ENCODE peak calls at places on chromosome 12, in eight cellular contexts. O is activated naive CD4-positive, alpha-beta T cell; T is epithelial cell of esophagus; X is neural progenitor cell; M is frontal cortex; E is effector CD4-positive, alpha-beta T cell; S is NCI-H446 treated with DMSO at 0.1 percent for 48 hours; W is stimulated activated CD8-positive, alpha-beta memory T cell treated with anti-CD3 and anti-CD28 coated beads, Interleukin-12 subunit alpha, Interleukin-12 subunit beta, amount 100 ng/mL, for 4 hours. Q is an unnamed sample.

GRCh38 chr12:105641742-105642141 is 311.3 kb downstream of the C12orf75 start:
- DNase-seq in S (no peak), T (no peak), X (no peak), E (no peak), W (no peak), M (no peak), O (no peak), Q (no peak)

GRCh38 chr12:108700833-108701450 is 30.4 kb downstream of the CORO1C start:
- DNase-seq in X (no peak), M (no peak), W (no peak), S (no peak), T (peak), E (no peak), O (no peak), Q (no peak)

GRCh38 chr12:118979763-118980406 is 1.5 kb upstream of the SRRM4 start:
- DNase-seq in X (peak), T (peak), E (no peak), O (no peak), W (no peak), M (peak), S (peak), Q (peak)

GRCh38 chr12:65881348-65881961 is 57.2 kb downstream of the HMGA2 start:
- DNase-seq in O (no peak), M (no peak), S (no peak), X (peak), W (no peak), E (no peak), T (peak), Q (no peak)

GRCh38 chr12:28164644-28165313 is 25.5 kb upstream of the CCDC91 start:
- DNase-seq in X (no peak), E (no peak), W (no peak), M (no peak), S (no peak), O (no peak), T (peak), Q (no peak)

GRCh38 chr12:55705802-55706402 is 1.8 kb downstream of the ITGA7 start:
- DNase-seq in W (no peak), M (no peak), E (no peak), X (peak), S (no peak), O (no peak), T (no peak), Q (no peak)

GRCh38 chr12:40892528-40892927 is 200.3 kb downstream of the CNTN1 start:
- DNase-seq in W (no peak), T (peak), X (no peak), M (no peak), E (no peak), O (no peak), S (no peak), Q (no peak)

GRCh38 chr12:94146166-94146565 is 2.2 kb upstream of the PLXNC1 start:
- DNase-seq in M (no peak), O (no peak), E (no peak), W (no peak), S (no peak), X (no peak), T (no peak), Q (no peak)

GRCh38 chr12:76664731-76665130 is 99.2 kb upstream of the ZDHHC17 start:
- DNase-seq in E (no peak), X (no peak), S (no peak), O (no peak), W (no peak), T (no peak), M (no peak), Q (no peak)

GRCh38 chr12:124477109-124477915 is 90.1 kb downstream of the NCOR2 start:
- DNase-seq in O (no peak), E (no peak), S (no peak), T (no peak), X (no peak), W (no peak), M (no peak), Q (no peak)

GRCh38 chr12:58171914-58172313 is 230.5 kb downstream of the ATP23 start:
- DNase-seq in T (no peak), S (no peak), M (no peak), X (no peak), W (no peak), E (no peak), O (no peak), Q (no peak)

GRCh38 chr12:9649532-9649940 is 20.0 kb upstream of the CLEC2D start:
- DNase-seq in T (peak), S (no peak), O (peak), M (no peak), X (peak), E (no peak), W (no peak), Q (no peak)

GRCh38 chr12:96513166-96513565 is 23.8 kb downstream of the CFAP54 start:
- DNase-seq in M (no peak), X (no peak), S (no peak), O (no peak), T (peak), E (no peak), W (no peak), Q (no peak)

GRCh38 chr12:27383429-27384260 is 51.0 kb downstream of the BMAL2 start:
- DNase-seq in O (peak), M (no peak), W (peak), T (peak), S (peak), E (peak), X (peak), Q (peak)

GRCh38 chr12:1297206-1297605 is 297.2 kb downstream of the FBXL14 start:
- DNase-seq in E (no peak), T (no peak), O (no peak), X (no peak), M (no peak), S (no peak), W (no peak), Q (no peak)

GRCh38 chr12:19946549-19946948 is 421.8 kb upstream of the PDE3A start:
- DNase-seq in M (no peak), X (no peak), O (no peak), S (peak), W (no peak), E (no peak), T (peak), Q (no peak)

GRCh38 chr12:14356147-14356546 is 9.3 kb upstream of the ATF7IP start:
- DNase-seq in T (peak), O (no peak), M (no peak), W (no peak), X (no peak), S (no peak), E (no peak), Q (no peak)

GRCh38 chr12:24595652-24596235 is 353.2 kb downstream of the BCAT1 start:
- DNase-seq in M (no peak), W (no peak), S (no peak), E (no peak), T (no peak), O (no peak), X (no peak), Q (no peak)

GRCh38 chr12:87428701-87429277 is 600.4 kb downstream of the C12orf50 start:
- DNase-seq in O (no peak), X (no peak), T (peak), E (no peak), M (no peak), W (no peak), S (peak), Q (no peak)

GRCh38 chr12:51917746-51918453 is 10.6 kb downstream of the ACVRL1 start:
- DNase-seq in T (no peak), X (no peak), W (no peak), O (no peak), E (no peak), S (no peak), M (no peak), Q (no peak)

GRCh38 chr12:113456761-113457160 is 14.9 kb downstream of the LHX5 start:
- DNase-seq in O (no peak), E (no peak), W (no peak), T (no peak), S (no peak), X (no peak), M (no peak), Q (no peak)

GRCh38 chr12:101459642-101460346 is 15.3 kb upstream of the SPIC start:
- DNase-seq in W (no peak), T (peak), O (no peak), S (no peak), E (no peak), M (no peak), X (no peak), Q (no peak)

GRCh38 chr12:71671311-71671710 is 7.2 kb downstream of the THAP2 start:
- DNase-seq in O (no peak), S (no peak), X (no peak), T (no peak), W (no peak), E (no peak), M (no peak), Q (no peak)

GRCh38 chr12:111673503-111673902 is 12.3 kb downstream of the BRAP start:
- DNase-seq in X (no peak), E (no peak), S (peak), O (no peak), M (no peak), T (peak), W (no peak), Q (no peak)

GRCh38 chr12:4934651-4935050 is 24.9 kb downstream of the KCNA1 start:
- DNase-seq in O (no peak), W (no peak), E (no peak), M (no peak), T (peak), S (peak), X (no peak), Q (no peak)

GRCh38 chr12:100356646-100357223 is at the start of gene SLC17A8:
- DNase-seq in M (no peak), O (no peak), E (no peak), T (no peak), W (no peak), S (no peak), X (peak), Q (peak)

GRCh38 chr12:93738199-93739058 is 61.3 kb downstream of the CRADD start:
- DNase-seq in S (peak), W (no peak), E (no peak), M (no peak), T (no peak), O (no peak), X (no peak), Q (no peak)

GRCh38 chr12:7431993-7432685 is 11.8 kb downstream of the CD163L1 start:
- DNase-seq in W (no peak), O (no peak), S (no peak), T (peak), M (no peak), E (no peak), X (no peak), Q (no peak)

Q was measured in COR-L47.